ENCODE peak calls at places on chromosomes 12 and 14, in seven cellular contexts. R, T, U, V, N, A and F are unnamed samples.

GRCh38 chr14:23704890-23705289 is 68.7 kb downstream of the DHRS2 start:
- DNase-seq in T (no peak), R (no peak), A (no peak), V (no peak), U (no peak), N (no peak), F (no peak)

GRCh38 chr14:105075364-105076295 is 10.4 kb upstream of the GPR132 start:
- DNase-seq in U (peak), T (peak), R (no peak), V (no peak), A (no peak), N (peak), F (no peak)

GRCh38 chr12:13505636-13506035 is 309.1 kb downstream of the EMP1 start:
- DNase-seq in T (no peak), U (no peak), N (no peak), V (no peak), R (no peak), A (no peak), F (no peak)

GRCh38 chr12:127272864-127273263 is 994.1 kb upstream of the TMEM132C start:
- DNase-seq in U (no peak), T (peak), R (no peak), A (no peak), V (peak), N (no peak), F (peak)

GRCh38 chr12:17020765-17021164 is 414.8 kb upstream of the LMO3 start:
- DNase-seq in V (no peak), T (no peak), R (no peak), N (no peak), U (no peak), A (no peak), F (no peak)

GRCh38 chr14:89870335-89870734 is 84.2 kb downstream of the EFCAB11 start:
- DNase-seq in T (peak), N (no peak), V (peak), R (no peak), A (no peak), U (no peak), F (no peak)

GRCh38 chr12:15883536-15883935 is 1.3 kb downstream of the STRAP start:
- DNase-seq in T (peak), U (no peak), N (no peak), V (no peak), A (no peak), R (no peak), F (no peak)

GRCh38 chr14:64718762-64719161 is 14.5 kb downstream of the PLEKHG3 start:
- DNase-seq in A (no peak), N (no peak), R (no peak), U (no peak), T (no peak), V (no peak), F (no peak)

GRCh38 chr14:102941419-102942011 is 19.1 kb downstream of the AMN start:
- DNase-seq in V (no peak), R (no peak), U (no peak), N (no peak), T (peak), A (peak), F (no peak)

GRCh38 chr12:72277415-72277814 is 5.2 kb downstream of the TRHDE start:
- DNase-seq in V (peak), A (no peak), U (no peak), N (no peak), R (no peak), T (peak), F (no peak)
- H3K4me3 ChIP-seq in V (no peak), A (peak), U (no peak), N (no peak), R (no peak), T (peak), F (no peak)

GRCh38 chr12:11431486-11431885 is 36.1 kb upstream of the PRB2 start:
- DNase-seq in A (no peak), T (no peak), V (no peak), U (no peak), R (no peak), N (no peak), F (no peak)
- TF ChIP-seq CTCF in A (no peak), T (no peak), V (no peak), U (no peak), R (no peak), N (no peak), F (no peak)

DNA sequence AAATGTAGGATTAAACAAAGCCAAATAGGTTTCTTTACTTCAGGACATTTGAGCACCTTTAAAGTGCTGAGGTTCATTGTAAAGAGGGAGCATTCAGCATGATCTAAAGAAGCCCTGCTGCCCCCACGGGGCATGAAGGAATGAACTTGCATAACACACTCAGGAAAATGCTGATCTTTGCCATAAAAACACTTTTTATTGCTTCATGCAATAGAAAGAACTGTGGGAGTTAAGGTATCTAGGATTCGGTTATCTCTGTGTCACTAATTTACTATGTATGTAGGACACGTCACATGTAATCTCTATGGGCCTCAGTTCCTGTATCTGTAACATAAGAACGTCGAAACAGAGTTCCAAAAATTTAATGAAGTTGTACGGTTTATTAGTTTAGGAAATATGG is 33.0 kb downstream of the BTBD7 start:
- DNase-seq in R (no peak), U (no peak), N (no peak), T (no peak), A (no peak), V (peak), F (no peak)
- H3K4me3 ChIP-seq in R (no peak), U (no peak), N (no peak), T (no peak), A (no peak), V (no peak), F (no peak)

GRCh38 chr12:76688627-76689026 is 75.3 kb upstream of the ZDHHC17 start:
- DNase-seq in N (no peak), U (no peak), T (no peak), R (no peak), V (no peak), A (no peak), F (no peak)
- TF ChIP-seq CTCF in N (no peak), U (peak), T (peak), R (no peak), V (peak), A (no peak), F (peak)

GRCh38 chr14:53950031-53950793 is 6.4 kb downstream of the BMP4 start:
- DNase-seq in A (no peak), R (no peak), N (no peak), U (no peak), T (no peak), V (no peak), F (no peak)
- H3K4me3 ChIP-seq in A (no peak), R (peak), N (no peak), U (no peak), T (no peak), V (no peak), F (no peak)

DNA sequence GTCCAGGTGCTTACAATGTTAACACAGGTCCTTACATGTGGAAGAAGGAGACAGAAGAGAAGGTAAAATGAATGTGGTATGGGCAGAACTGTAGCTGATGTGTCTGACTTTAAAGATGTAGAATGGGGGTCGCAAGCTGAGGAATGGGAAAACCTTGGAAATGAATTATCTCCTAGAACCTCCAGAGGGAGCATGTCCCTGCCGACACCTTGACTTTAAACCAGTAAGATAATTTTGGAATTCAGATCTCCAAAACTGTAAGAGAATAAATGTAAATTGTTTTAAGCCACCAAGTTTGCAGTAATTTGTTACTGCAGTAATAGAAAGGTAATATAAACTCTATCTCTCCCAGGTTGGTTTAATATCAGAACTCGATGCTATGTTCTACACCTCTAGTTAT is 80.1 kb upstream of the ALG10 start:
- DNase-seq in T (no peak), A (no peak), R (no peak), V (no peak), U (no peak), N (no peak), F (no peak)
- TF ChIP-seq CTCF in T (no peak), A (no peak), R (no peak), V (no peak), U (no peak), N (no peak), F (no peak)

DNA sequence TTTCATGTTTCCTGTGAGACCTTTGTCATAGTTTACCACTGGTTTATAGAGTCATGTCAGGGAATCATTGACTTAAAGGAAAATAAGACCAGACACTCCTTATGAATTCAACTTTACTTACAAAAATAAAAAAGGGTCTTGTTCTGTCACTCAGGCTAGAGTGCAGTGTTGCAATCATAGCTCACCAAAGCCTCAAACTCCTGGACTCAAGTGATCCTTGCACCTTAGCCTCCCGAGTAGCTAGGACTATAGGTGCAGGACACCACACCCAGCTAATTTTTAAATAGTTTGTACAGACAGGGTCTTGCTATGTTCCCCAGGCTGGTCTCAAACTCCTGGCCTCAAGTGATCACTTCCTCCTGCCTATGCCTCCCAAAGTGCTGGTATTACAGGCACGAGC is 19.0 kb downstream of the SLC41A2 start:
- DNase-seq in T (no peak), U (no peak), A (no peak), V (no peak), R (no peak), N (no peak), F (no peak)
- H3K4me3 ChIP-seq in T (no peak), U (no peak), A (no peak), V (no peak), R (no peak), N (no peak), F (no peak)

GRCh38 chr12:3795096-3795799 is 42.3 kb upstream of the CRACR2A start:
- DNase-seq in R (no peak), V (no peak), T (no peak), N (no peak), A (no peak), U (no peak), F (no peak)

GRCh38 chr12:3795800-3796133 is 42.9 kb upstream of the CRACR2A start:
- DNase-seq in U (no peak), T (no peak), N (no peak), A (no peak), R (no peak), V (no peak), F (no peak)

GRCh38 chr12:3802721-3803120 is 49.8 kb upstream of the CRACR2A start:
- DNase-seq in A (no peak), V (no peak), T (no peak), R (no peak), U (no peak), N (no peak), F (no peak)

GRCh38 chr12:3792623-3793288 is 39.8 kb upstream of the CRACR2A start:
- DNase-seq in V (no peak), A (no peak), U (no peak), T (no peak), N (no peak), R (no peak), F (no peak)

GRCh38 chr12:3797649-3798048 is 44.7 kb upstream of the CRACR2A start:
- DNase-seq in A (no peak), V (no peak), R (no peak), T (no peak), U (no peak), N (no peak), F (no peak)
- TF ChIP-seq CTCF in A (no peak), V (peak), R (no peak), T (no peak), U (no peak), N (no peak), F (no peak)

GRCh38 chr14:95317817-95318343 is 1.8 kb downstream of the CLMN start:
- DNase-seq in V (no peak), N (no peak), T (no peak), R (no peak), A (no peak), U (no peak), F (no peak)

GRCh38 chr14:95319312-95320075 is at the start of gene CLMN:
- DNase-seq in U (peak), N (peak), T (peak), R (no peak), V (peak), A (no peak), F (no peak)

GRCh38 chr14:95318870-95319311 is 817 bp downstream of the CLMN start:
- DNase-seq in T (no peak), V (no peak), R (no peak), N (no peak), U (no peak), A (no peak), F (no peak)

GRCh38 chr14:95316826-95317225 is 2.9 kb downstream of the CLMN start:
- DNase-seq in U (no peak), T (no peak), V (no peak), A (no peak), R (no peak), N (no peak), F (no peak)

DNA sequence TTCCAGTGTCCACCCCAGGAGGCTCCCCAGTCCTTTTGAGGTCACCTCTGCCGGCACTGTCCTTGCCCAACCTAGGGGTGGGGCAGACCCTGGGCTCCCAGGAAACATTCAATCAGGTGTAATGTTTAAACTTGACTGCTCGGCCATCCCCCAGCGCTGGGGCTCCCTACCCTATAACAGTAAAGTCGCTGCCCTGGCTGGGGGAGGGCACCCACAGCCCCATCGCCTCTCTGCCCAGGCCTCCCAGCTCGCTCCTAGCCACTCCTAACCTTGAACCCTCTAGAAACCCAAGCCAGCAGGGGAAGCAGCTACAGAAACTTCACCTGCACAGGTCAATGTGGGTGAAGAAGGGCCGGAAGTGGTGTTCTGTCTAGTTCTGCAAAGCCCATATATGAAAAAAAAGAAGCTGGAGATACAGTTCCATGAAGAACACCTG is 1.3 kb downstream of the CLMN start:
- DNase-seq in U (no peak), N (no peak), T (no peak), R (no peak), V (no peak), A (no peak), F (no peak)
- H3K4me3 ChIP-seq in U (no peak), N (no peak), T (no peak), R (peak), V (no peak), A (peak), F (no peak)

GRCh38 chr12:4143909-4144308 is 129.7 kb upstream of the CCND2 start:
- DNase-seq in N (no peak), R (no peak), V (no peak), T (no peak), A (no peak), U (no peak), F (no peak)
- TF ChIP-seq CTCF in N (no peak), R (no peak), V (no peak), T (no peak), A (no peak), U (peak), F (no peak)